ENCODE peak calls at places on chromosomes 1 and 21, in four cellular contexts. G is ovary, F is epithelial cell of proximal tubule, T is heart left ventricle. W is an unnamed sample.

GRCh38 chr1:20301463-20302092 is 10.9 kb downstream of the VWA5B1 start:
- DNase-seq in G (no peak), F (no peak), T (no peak), W (no peak)

GRCh38 chr1:57674803-57675202 is 250.9 kb upstream of the DAB1 start:
- DNase-seq in G (no peak), F (peak), T (no peak), W (peak)

GRCh38 chr1:56576880-56577858 is 2.2 kb downstream of the PLPP3 start:
- DNase-seq in G (no peak), F (no peak), T (no peak), W (peak)

GRCh38 chr1:215032911-215033310 is 49.6 kb upstream of the KCNK2 start:
- DNase-seq in G (no peak), F (no peak), T (no peak), W (no peak)

GRCh38 chr1:12067900-12068821 is 5.1 kb downstream of the TNFRSF8 start:
- DNase-seq in G (peak), F (no peak), T (no peak), W (no peak)

GRCh38 chr1:87956072-87956471 is 627.4 kb downstream of the LMO4 start:
- DNase-seq in G (no peak), F (peak), T (peak), W (peak)

GRCh38 chr1:77556045-77556444 is 126.4 kb downstream of the ZZZ3 start:
- DNase-seq in G (no peak), F (no peak), T (no peak), W (no peak)

GRCh38 chr1:156160744-156161181 is 7.4 kb downstream of the SEMA4A start:
- DNase-seq in G (peak), F (no peak), T (peak), W (no peak)

GRCh38 chr1:244065063-244065788 is 14.1 kb downstream of the ZBTB18 start:
- DNase-seq in G (no peak), F (peak), T (no peak), W (no peak)

GRCh38 chr1:24364605-24364974 is 45.4 kb downstream of the GRHL3 start:
- DNase-seq in G (no peak), F (no peak), T (no peak), W (peak)

GRCh38 chr21:25515484-25516405 is 91.5 kb downstream of the MRPL39 start:
- DNase-seq in G (no peak), F (no peak), T (no peak), W (no peak)

GRCh38 chr1:35506960-35507901 is 50.0 kb downstream of the KIAA0319L start:
- DNase-seq in G (no peak), F (no peak), T (no peak), W (no peak)

GRCh38 chr21:45644041-45644906 is 749 bp downstream of the PCBP3 start:
- DNase-seq in G (no peak), F (no peak), T (no peak), W (no peak)

GRCh38 chr1:213908521-213908920 is 79.3 kb upstream of the PROX1 start:
- DNase-seq in G (no peak), F (no peak), T (no peak), W (no peak)

GRCh38 chr1:77412794-77413530 is 131.1 kb downstream of the AK5 start:
- DNase-seq in G (no peak), F (no peak), T (no peak), W (no peak)

GRCh38 chr21:17732306-17732705 is 86.8 kb downstream of the C21orf91 start:
- DNase-seq in G (no peak), F (no peak), T (no peak), W (peak)

GRCh38 chr1:189654906-189655305 is 822.8 kb downstream of the BRINP3 start:
- DNase-seq in G (no peak), F (no peak), T (no peak), W (peak)

GRCh38 chr1:88036345-88036999 is 647.6 kb upstream of the PKN2 start:
- DNase-seq in G (no peak), F (no peak), T (no peak), W (no peak)

GRCh38 chr1:184300446-184300845 is 86.4 kb upstream of the C1orf21 start:
- DNase-seq in G (no peak), F (no peak), T (no peak), W (no peak)

GRCh38 chr1:247360991-247361721 is 29.5 kb upstream of the ZNF496 start:
- DNase-seq in G (peak), F (no peak), T (peak), W (no peak)

GRCh38 chr1:40774266-40774998 is 9.2 kb upstream of the KCNQ4 start:
- DNase-seq in G (peak), F (no peak), T (peak), W (no peak)

GRCh38 chr1:110880708-110881374 is 7.9 kb downstream of the CD53 start:
- DNase-seq in G (no peak), F (no peak), T (no peak), W (peak)

GRCh38 chr1:94255476-94255875 is 18.1 kb upstream of the ARHGAP29 start:
- DNase-seq in G (no peak), F (no peak), T (no peak), W (peak)

GRCh38 chr1:221856188-221857093 is 114.6 kb upstream of the DUSP10 start:
- DNase-seq in G (no peak), F (no peak), T (no peak), W (peak)

GRCh38 chr1:245183429-245183828 is 28.6 kb downstream of the KIF26B start:
- DNase-seq in G (no peak), F (no peak), T (no peak), W (no peak)

GRCh38 chr1:15139654-15140350 is 13.7 kb upstream of the TMEM51 start:
- DNase-seq in G (no peak), F (no peak), T (no peak), W (peak)

GRCh38 chr1:197924516-197925123 is 7.4 kb downstream of the LHX9 start:
- DNase-seq in G (peak), F (no peak), T (no peak), W (no peak)

GRCh38 chr21:16945580-16945979 is 567.3 kb upstream of the CXADR start:
- DNase-seq in G (no peak), F (no peak), T (no peak), W (no peak)

GRCh38 chr1:29499101-29499650 is 262.9 kb downstream of the PTPRU start:
- DNase-seq in G (no peak), F (no peak), T (no peak), W (no peak)

GRCh38 chr1:29457496-29458368 is 221.4 kb downstream of the PTPRU start:
- DNase-seq in G (no peak), F (no peak), T (no peak), W (no peak)

GRCh38 chr1:40316595-40317393 is at the start of gene COL9A2:
- DNase-seq in G (no peak), F (no peak), T (no peak), W (no peak)

GRCh38 chr1:47030170-47030805 is 6.8 kb downstream of the CYP4X1 start:
- DNase-seq in G (no peak), F (no peak), T (no peak), W (peak)

GRCh38 chr1:236021424-236022135 is 43.3 kb downstream of the NID1 start:
- DNase-seq in G (peak), F (no peak), T (no peak), W (no peak)

GRCh38 chr1:201888282-201889033 is at the start of gene SHISA4:
- DNase-seq in G (peak), F (no peak), T (peak), W (peak)

GRCh38 chr1:35825255-35825654 is 17.4 kb downstream of the AGO4 start:
- DNase-seq in G (no peak), F (no peak), T (no peak), W (no peak)

DNA sequence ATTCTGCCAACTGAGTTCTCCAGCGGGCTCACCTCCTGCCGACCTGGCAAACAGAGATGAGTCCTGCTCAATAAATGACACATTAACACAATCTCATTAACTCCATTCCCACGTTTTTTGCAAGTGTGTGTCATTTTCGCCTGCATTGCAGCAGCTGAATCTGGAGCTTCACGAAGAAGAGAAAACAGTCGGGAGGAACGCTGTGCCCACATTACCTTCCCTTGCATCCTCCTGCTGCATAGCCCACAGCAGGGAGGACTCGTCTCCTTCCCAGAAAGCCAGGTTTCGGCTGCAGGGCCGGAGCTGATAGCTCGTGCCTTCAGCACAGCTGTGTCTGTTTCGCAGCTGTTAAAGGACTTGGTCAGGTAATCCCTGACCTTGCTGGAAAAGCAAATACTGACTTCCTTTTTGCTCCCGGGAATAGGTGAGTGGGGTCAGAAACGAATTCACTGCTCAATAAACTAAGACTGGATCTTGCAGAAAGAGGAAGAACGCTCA is 33.2 kb downstream of the KANK4 start:
- DNase-seq in G (no peak), F (no peak), T (no peak), W (peak)
- H3K4me3 ChIP-seq in G (no peak), F (peak), T (peak), W (no peak)

DNA sequence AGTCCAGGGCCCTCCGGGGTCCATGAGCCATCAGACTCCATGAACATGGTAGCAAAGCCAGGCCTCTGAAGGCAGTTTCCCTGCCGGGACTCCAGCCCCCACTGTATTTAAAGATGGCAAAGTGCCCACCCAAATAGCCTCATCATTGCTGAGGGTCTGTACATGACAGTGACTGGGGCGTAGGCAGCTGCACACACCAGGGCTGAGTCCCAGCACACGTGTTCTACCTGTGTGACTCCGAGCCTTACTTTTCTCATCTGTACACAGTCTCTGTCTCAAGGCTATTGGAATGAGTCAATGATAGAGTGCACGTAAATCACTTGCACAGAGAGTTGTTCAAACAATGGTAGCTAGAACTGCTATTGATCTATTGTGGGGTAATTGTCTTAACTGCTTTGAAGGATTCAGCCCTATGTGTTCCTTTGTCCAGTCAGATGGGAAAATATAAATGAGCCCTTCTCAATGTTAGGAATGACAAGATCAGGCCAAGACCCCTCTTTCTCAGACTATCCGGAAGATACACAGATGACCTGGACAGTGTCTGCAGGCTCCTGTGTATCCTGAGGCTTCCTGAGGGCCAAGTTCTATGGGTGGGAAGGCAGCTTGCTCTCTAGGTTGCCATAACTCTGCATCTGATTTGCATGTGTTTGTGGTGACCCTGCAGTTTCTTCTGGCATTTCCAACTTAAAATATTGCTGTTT is 48.9 kb downstream of the RASSF5 start:
- DNase-seq in G (no peak), F (no peak), T (no peak), W (no peak)
- H3K4me3 ChIP-seq in G (no peak), F (no peak), T (no peak), W (no peak)

GRCh38 chr1:116231752-116232151 is 120.6 kb downstream of the MAB21L3 start:
- DNase-seq in G (no peak), F (no peak), T (no peak), W (no peak)

GRCh38 chr1:116226017-116226416 is 114.8 kb downstream of the MAB21L3 start:
- DNase-seq in G (no peak), F (no peak), T (no peak), W (peak)

GRCh38 chr1:116228501-116228900 is 117.3 kb downstream of the MAB21L3 start:
- DNase-seq in G (no peak), F (no peak), T (no peak), W (no peak)

GRCh38 chr1:116232989-116233514 is 121.9 kb downstream of the MAB21L3 start:
- DNase-seq in G (no peak), F (no peak), T (no peak), W (no peak)

GRCh38 chr1:116230712-116231111 is 119.5 kb downstream of the MAB21L3 start:
- DNase-seq in G (no peak), F (no peak), T (no peak), W (no peak)
- H3K4me3 ChIP-seq in G (no peak), F (no peak), T (no peak), W (no peak)

GRCh38 chr1:6260433-6260934 is 414 bp downstream of the GPR153 start:
- DNase-seq in G (peak), F (no peak), T (peak), W (peak)
- H3K4me3 ChIP-seq in G (peak), F (peak), T (peak), W (peak)

GRCh38 chr1:6488602-6489382 is 2.7 kb downstream of the PLEKHG5 start:
- DNase-seq in G (no peak), F (no peak), T (no peak), W (peak)
- H3K4me3 ChIP-seq in G (no peak), F (peak), T (no peak), W (peak)

DNA sequence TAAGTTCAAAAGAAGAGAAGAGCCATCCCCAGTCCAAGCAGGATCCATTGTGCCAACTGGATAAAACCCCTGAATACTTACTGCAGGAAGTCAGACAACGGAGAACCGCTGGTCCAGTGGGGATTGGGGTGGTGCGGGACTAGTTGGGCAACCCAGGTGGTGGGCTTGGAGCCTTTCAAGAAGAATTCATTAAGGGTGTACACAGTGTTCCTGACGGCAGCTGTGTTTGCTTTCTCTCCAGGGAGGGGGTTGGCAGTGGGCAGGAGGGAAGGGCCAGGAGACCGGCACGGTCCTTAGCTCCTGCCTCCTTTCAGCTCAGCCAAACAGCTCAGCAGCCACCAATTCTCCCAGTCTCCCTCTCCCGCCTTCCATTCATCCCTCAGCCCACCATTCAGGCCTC is 7.1 kb upstream of the CDK18 start:
- DNase-seq in G (no peak), F (no peak), T (no peak), W (no peak)
- H3K4me3 ChIP-seq in G (no peak), F (no peak), T (no peak), W (no peak)

GRCh38 chr1:229409616-229410369 is 24.1 kb downstream of the ACTA1 start:
- DNase-seq in G (no peak), F (no peak), T (no peak), W (no peak)
- H3K4me3 ChIP-seq in G (no peak), F (no peak), T (peak), W (no peak)

DNA sequence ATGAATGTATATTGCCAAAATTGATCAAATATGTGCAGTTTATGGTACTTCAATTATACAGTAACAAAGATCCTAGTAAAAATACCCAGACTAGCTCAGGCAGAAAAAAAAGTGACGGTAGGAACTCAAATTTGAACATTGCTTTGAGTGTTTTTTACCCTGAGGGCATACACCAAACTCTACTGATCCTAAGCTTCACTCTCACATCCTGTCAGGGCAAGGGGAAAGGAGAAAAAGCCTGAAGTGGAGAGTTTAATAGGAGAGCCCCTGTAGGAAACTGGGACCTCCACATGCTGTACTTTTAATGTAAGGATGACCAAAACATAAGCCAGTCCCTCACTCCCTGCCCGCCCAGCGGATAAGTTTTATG is 59.8 kb upstream of the GNG12 start:
- DNase-seq in G (no peak), F (no peak), T (no peak), W (no peak)
- H3K4me3 ChIP-seq in G (no peak), F (no peak), T (no peak), W (no peak)

DNA sequence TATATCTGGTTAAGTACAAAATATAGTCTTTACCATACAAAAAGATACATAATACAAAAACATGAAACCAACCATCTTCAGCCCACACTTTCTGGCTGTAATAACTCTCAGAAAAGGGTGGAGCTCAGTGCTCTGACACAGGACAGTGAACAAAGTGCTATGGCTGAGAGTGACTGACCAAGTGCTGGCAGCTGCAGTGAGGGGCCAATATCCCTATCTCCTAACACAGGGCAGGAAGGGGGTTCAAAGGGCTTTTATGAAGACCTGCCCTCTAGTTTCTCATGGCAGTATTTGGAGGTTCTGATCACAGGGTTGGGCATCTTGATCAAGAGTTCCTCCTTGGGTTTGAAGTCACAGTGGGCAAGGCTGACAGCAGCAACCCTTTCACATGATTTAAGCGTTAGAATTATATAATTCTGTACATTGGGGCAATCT is 3.9 kb downstream of the TXNIP start:
- DNase-seq in G (peak), F (no peak), T (no peak), W (no peak)
- H3K4me3 ChIP-seq in G (peak), F (peak), T (peak), W (no peak)

GRCh38 chr1:85259866-85260345 is 444 bp upstream of the C1orf52 start:
- DNase-seq in G (no peak), F (no peak), T (peak), W (no peak)
- H3K4me3 ChIP-seq in G (peak), F (peak), T (peak), W (peak)

W was measured in mammary epithelial cell.